ENCODE peak calls at places on chromosomes 12 and 14, in eight cellular contexts. One of them, this sample, is unnamed.

GRCh38 chr12:110600254-110600653 is 13.7 kb upstream of the TCTN1 start:
- DNase-seq in effector CD4-positive, alpha-beta T cell: no peak
- DNase-seq in ACHN: peak
- DNase-seq in AG08396: peak
- DNase-seq in GM04504: no peak
- DNase-seq in NCI-H187 treated with DMSO at 0.1 percent for 48 hours: no peak
- DNase-seq in stimulated activated CD8-positive, alpha-beta memory T cell treated with anti-CD3 and anti-CD28 coated beads, Interleukin-4, amount 100 ng/mL, for 24 hours: no peak
- DNase-seq in adrenal gland: no peak
- DNase-seq in this sample: peak

GRCh38 chr14:29925106-29925722 is 2.4 kb downstream of the PRKD1 start:
- DNase-seq in effector CD4-positive, alpha-beta T cell: no peak
- DNase-seq in ACHN: peak
- DNase-seq in AG08396: peak
- DNase-seq in GM04504: no peak
- DNase-seq in NCI-H187 treated with DMSO at 0.1 percent for 48 hours: no peak
- DNase-seq in stimulated activated CD8-positive, alpha-beta memory T cell treated with anti-CD3 and anti-CD28 coated beads, Interleukin-4, amount 100 ng/mL, for 24 hours: no peak
- DNase-seq in adrenal gland: no peak
- DNase-seq in this sample: no peak

GRCh38 chr12:24996820-24997219 is 47.9 kb upstream of the BCAT1 start:
- DNase-seq in effector CD4-positive, alpha-beta T cell: no peak
- DNase-seq in ACHN: no peak
- DNase-seq in AG08396: no peak
- DNase-seq in GM04504: no peak
- DNase-seq in NCI-H187 treated with DMSO at 0.1 percent for 48 hours: no peak
- DNase-seq in stimulated activated CD8-positive, alpha-beta memory T cell treated with anti-CD3 and anti-CD28 coated beads, Interleukin-4, amount 100 ng/mL, for 24 hours: no peak
- DNase-seq in adrenal gland: no peak
- DNase-seq in this sample: no peak

GRCh38 chr12:55899035-55899434 is 28.7 kb downstream of the PYM1 start:
- DNase-seq in effector CD4-positive, alpha-beta T cell: no peak
- DNase-seq in ACHN: no peak
- DNase-seq in AG08396: no peak
- DNase-seq in GM04504: no peak
- DNase-seq in NCI-H187 treated with DMSO at 0.1 percent for 48 hours: no peak
- DNase-seq in stimulated activated CD8-positive, alpha-beta memory T cell treated with anti-CD3 and anti-CD28 coated beads, Interleukin-4, amount 100 ng/mL, for 24 hours: peak
- DNase-seq in adrenal gland: no peak
- DNase-seq in this sample: peak

GRCh38 chr14:63510538-63510937 is 32.6 kb downstream of the PPP2R5E start:
- DNase-seq in effector CD4-positive, alpha-beta T cell: no peak
- DNase-seq in ACHN: no peak
- DNase-seq in AG08396: no peak
- DNase-seq in GM04504: no peak
- DNase-seq in NCI-H187 treated with DMSO at 0.1 percent for 48 hours: no peak
- DNase-seq in stimulated activated CD8-positive, alpha-beta memory T cell treated with anti-CD3 and anti-CD28 coated beads, Interleukin-4, amount 100 ng/mL, for 24 hours: no peak
- DNase-seq in adrenal gland: no peak
- DNase-seq in this sample: peak

GRCh38 chr14:71243697-71244096 is 336.4 kb downstream of the PCNX1 start:
- DNase-seq in effector CD4-positive, alpha-beta T cell: no peak
- DNase-seq in ACHN: no peak
- DNase-seq in AG08396: peak
- DNase-seq in GM04504: peak
- DNase-seq in NCI-H187 treated with DMSO at 0.1 percent for 48 hours: no peak
- DNase-seq in stimulated activated CD8-positive, alpha-beta memory T cell treated with anti-CD3 and anti-CD28 coated beads, Interleukin-4, amount 100 ng/mL, for 24 hours: no peak
- DNase-seq in adrenal gland: no peak
- DNase-seq in this sample: peak

GRCh38 chr14:92108345-92109254 is 2.2 kb upstream of the ATXN3 start:
- DNase-seq in effector CD4-positive, alpha-beta T cell: no peak
- DNase-seq in ACHN: no peak
- DNase-seq in AG08396: no peak
- DNase-seq in GM04504: no peak
- DNase-seq in NCI-H187 treated with DMSO at 0.1 percent for 48 hours: no peak
- DNase-seq in stimulated activated CD8-positive, alpha-beta memory T cell treated with anti-CD3 and anti-CD28 coated beads, Interleukin-4, amount 100 ng/mL, for 24 hours: no peak
- DNase-seq in adrenal gland: no peak
- DNase-seq in this sample: no peak

GRCh38 chr12:3222306-3222705 is 145.1 kb downstream of the TSPAN9 start:
- DNase-seq in effector CD4-positive, alpha-beta T cell: no peak
- DNase-seq in ACHN: no peak
- DNase-seq in AG08396: no peak
- DNase-seq in GM04504: no peak
- DNase-seq in NCI-H187 treated with DMSO at 0.1 percent for 48 hours: no peak
- DNase-seq in stimulated activated CD8-positive, alpha-beta memory T cell treated with anti-CD3 and anti-CD28 coated beads, Interleukin-4, amount 100 ng/mL, for 24 hours: no peak
- DNase-seq in adrenal gland: no peak
- DNase-seq in this sample: no peak

GRCh38 chr12:1189163-1189562 is 198.1 kb downstream of the ERC1 start:
- DNase-seq in effector CD4-positive, alpha-beta T cell: no peak
- DNase-seq in ACHN: no peak
- DNase-seq in AG08396: no peak
- DNase-seq in GM04504: no peak
- DNase-seq in NCI-H187 treated with DMSO at 0.1 percent for 48 hours: no peak
- DNase-seq in stimulated activated CD8-positive, alpha-beta memory T cell treated with anti-CD3 and anti-CD28 coated beads, Interleukin-4, amount 100 ng/mL, for 24 hours: no peak
- DNase-seq in adrenal gland: no peak
- DNase-seq in this sample: no peak

GRCh38 chr14:103679351-103679750 is 35.9 kb downstream of the XRCC3 start:
- DNase-seq in effector CD4-positive, alpha-beta T cell: no peak
- DNase-seq in ACHN: peak
- DNase-seq in AG08396: no peak
- DNase-seq in GM04504: no peak
- DNase-seq in NCI-H187 treated with DMSO at 0.1 percent for 48 hours: no peak
- DNase-seq in stimulated activated CD8-positive, alpha-beta memory T cell treated with anti-CD3 and anti-CD28 coated beads, Interleukin-4, amount 100 ng/mL, for 24 hours: peak
- DNase-seq in adrenal gland: peak
- DNase-seq in this sample: no peak

GRCh38 chr12:70603044-70603443 is 34.2 kb downstream of the PTPRB start:
- DNase-seq in effector CD4-positive, alpha-beta T cell: no peak
- DNase-seq in ACHN: no peak
- DNase-seq in AG08396: no peak
- DNase-seq in GM04504: no peak
- DNase-seq in NCI-H187 treated with DMSO at 0.1 percent for 48 hours: no peak
- DNase-seq in stimulated activated CD8-positive, alpha-beta memory T cell treated with anti-CD3 and anti-CD28 coated beads, Interleukin-4, amount 100 ng/mL, for 24 hours: no peak
- DNase-seq in adrenal gland: no peak
- DNase-seq in this sample: no peak

GRCh38 chr14:23145794-23146422 is 26.9 kb upstream of the CEBPE start:
- DNase-seq in effector CD4-positive, alpha-beta T cell: no peak
- DNase-seq in ACHN: no peak
- DNase-seq in AG08396: no peak
- DNase-seq in GM04504: no peak
- DNase-seq in NCI-H187 treated with DMSO at 0.1 percent for 48 hours: no peak
- DNase-seq in stimulated activated CD8-positive, alpha-beta memory T cell treated with anti-CD3 and anti-CD28 coated beads, Interleukin-4, amount 100 ng/mL, for 24 hours: no peak
- DNase-seq in adrenal gland: no peak
- DNase-seq in this sample: peak

GRCh38 chr12:44915958-44916357 is 39.8 kb upstream of the NELL2 start:
- DNase-seq in effector CD4-positive, alpha-beta T cell: no peak
- DNase-seq in ACHN: no peak
- DNase-seq in AG08396: no peak
- DNase-seq in GM04504: no peak
- DNase-seq in NCI-H187 treated with DMSO at 0.1 percent for 48 hours: no peak
- DNase-seq in stimulated activated CD8-positive, alpha-beta memory T cell treated with anti-CD3 and anti-CD28 coated beads, Interleukin-4, amount 100 ng/mL, for 24 hours: no peak
- DNase-seq in adrenal gland: no peak
- DNase-seq in this sample: no peak

GRCh38 chr12:122161682-122162081 is 12.3 kb downstream of the IL31 start:
- DNase-seq in effector CD4-positive, alpha-beta T cell: no peak
- DNase-seq in ACHN: no peak
- DNase-seq in AG08396: no peak
- DNase-seq in GM04504: no peak
- DNase-seq in NCI-H187 treated with DMSO at 0.1 percent for 48 hours: no peak
- DNase-seq in stimulated activated CD8-positive, alpha-beta memory T cell treated with anti-CD3 and anti-CD28 coated beads, Interleukin-4, amount 100 ng/mL, for 24 hours: no peak
- DNase-seq in adrenal gland: no peak
- DNase-seq in this sample: no peak

GRCh38 chr14:60196291-60196690 is 31.1 kb upstream of the DHRS7 start:
- DNase-seq in effector CD4-positive, alpha-beta T cell: no peak
- DNase-seq in ACHN: no peak
- DNase-seq in AG08396: no peak
- DNase-seq in GM04504: no peak
- DNase-seq in NCI-H187 treated with DMSO at 0.1 percent for 48 hours: no peak
- DNase-seq in stimulated activated CD8-positive, alpha-beta memory T cell treated with anti-CD3 and anti-CD28 coated beads, Interleukin-4, amount 100 ng/mL, for 24 hours: no peak
- DNase-seq in adrenal gland: no peak
- DNase-seq in this sample: no peak

GRCh38 chr12:45338272-45338671 is 122.4 kb downstream of the ANO6 start:
- DNase-seq in effector CD4-positive, alpha-beta T cell: no peak
- DNase-seq in ACHN: no peak
- DNase-seq in AG08396: no peak
- DNase-seq in GM04504: no peak
- DNase-seq in NCI-H187 treated with DMSO at 0.1 percent for 48 hours: no peak
- DNase-seq in stimulated activated CD8-positive, alpha-beta memory T cell treated with anti-CD3 and anti-CD28 coated beads, Interleukin-4, amount 100 ng/mL, for 24 hours: no peak
- DNase-seq in adrenal gland: no peak
- DNase-seq in this sample: no peak

GRCh38 chr12:26760657-26761293 is 72.2 kb downstream of the ITPR2 start:
- DNase-seq in effector CD4-positive, alpha-beta T cell: no peak
- DNase-seq in ACHN: no peak
- DNase-seq in AG08396: no peak
- DNase-seq in GM04504: no peak
- DNase-seq in NCI-H187 treated with DMSO at 0.1 percent for 48 hours: no peak
- DNase-seq in stimulated activated CD8-positive, alpha-beta memory T cell treated with anti-CD3 and anti-CD28 coated beads, Interleukin-4, amount 100 ng/mL, for 24 hours: no peak
- DNase-seq in adrenal gland: no peak
- DNase-seq in this sample: no peak

GRCh38 chr14:101501858-101502615 is 59.3 kb upstream of the DIO3 start:
- DNase-seq in effector CD4-positive, alpha-beta T cell: no peak
- DNase-seq in ACHN: no peak
- DNase-seq in AG08396: no peak
- DNase-seq in GM04504: no peak
- DNase-seq in NCI-H187 treated with DMSO at 0.1 percent for 48 hours: no peak
- DNase-seq in stimulated activated CD8-positive, alpha-beta memory T cell treated with anti-CD3 and anti-CD28 coated beads, Interleukin-4, amount 100 ng/mL, for 24 hours: no peak
- DNase-seq in adrenal gland: no peak
- DNase-seq in this sample: no peak

GRCh38 chr14:104141621-104142091 is 3.3 kb downstream of the KIF26A start:
- DNase-seq in effector CD4-positive, alpha-beta T cell: no peak
- DNase-seq in ACHN: no peak
- DNase-seq in AG08396: no peak
- DNase-seq in GM04504: no peak
- DNase-seq in NCI-H187 treated with DMSO at 0.1 percent for 48 hours: no peak
- DNase-seq in stimulated activated CD8-positive, alpha-beta memory T cell treated with anti-CD3 and anti-CD28 coated beads, Interleukin-4, amount 100 ng/mL, for 24 hours: no peak
- DNase-seq in adrenal gland: no peak
- DNase-seq in this sample: no peak

GRCh38 chr14:99921431-99921830 is 128.2 kb downstream of the EML1 start:
- DNase-seq in effector CD4-positive, alpha-beta T cell: no peak
- DNase-seq in ACHN: no peak
- DNase-seq in AG08396: no peak
- DNase-seq in GM04504: no peak
- DNase-seq in NCI-H187 treated with DMSO at 0.1 percent for 48 hours: no peak
- DNase-seq in stimulated activated CD8-positive, alpha-beta memory T cell treated with anti-CD3 and anti-CD28 coated beads, Interleukin-4, amount 100 ng/mL, for 24 hours: no peak
- DNase-seq in adrenal gland: no peak
- DNase-seq in this sample: no peak

GRCh38 chr14:104150201-104151027 is 12.0 kb downstream of the KIF26A start:
- DNase-seq in effector CD4-positive, alpha-beta T cell: no peak
- DNase-seq in ACHN: no peak
- DNase-seq in AG08396: no peak
- DNase-seq in GM04504: peak
- DNase-seq in NCI-H187 treated with DMSO at 0.1 percent for 48 hours: no peak
- DNase-seq in stimulated activated CD8-positive, alpha-beta memory T cell treated with anti-CD3 and anti-CD28 coated beads, Interleukin-4, amount 100 ng/mL, for 24 hours: no peak
- DNase-seq in adrenal gland: peak
- DNase-seq in this sample: peak

GRCh38 chr12:75862692-75863471 is 168.7 kb downstream of the PHLDA1 start:
- DNase-seq in effector CD4-positive, alpha-beta T cell: no peak
- DNase-seq in ACHN: peak
- DNase-seq in AG08396: peak
- DNase-seq in GM04504: peak
- DNase-seq in NCI-H187 treated with DMSO at 0.1 percent for 48 hours: no peak
- DNase-seq in stimulated activated CD8-positive, alpha-beta memory T cell treated with anti-CD3 and anti-CD28 coated beads, Interleukin-4, amount 100 ng/mL, for 24 hours: no peak
- DNase-seq in adrenal gland: peak
- DNase-seq in this sample: peak

GRCh38 chr12:111293266-111294009 is 75.5 kb downstream of the PHETA1 start:
- DNase-seq in effector CD4-positive, alpha-beta T cell: no peak
- DNase-seq in ACHN: no peak
- DNase-seq in AG08396: no peak
- DNase-seq in GM04504: no peak
- DNase-seq in NCI-H187 treated with DMSO at 0.1 percent for 48 hours: no peak
- DNase-seq in stimulated activated CD8-positive, alpha-beta memory T cell treated with anti-CD3 and anti-CD28 coated beads, Interleukin-4, amount 100 ng/mL, for 24 hours: no peak
- DNase-seq in adrenal gland: no peak
- DNase-seq in this sample: no peak

GRCh38 chr14:22266141-22266442 is 322.9 kb downstream of the DAD1 start:
- DNase-seq in effector CD4-positive, alpha-beta T cell: no peak
- DNase-seq in ACHN: peak
- DNase-seq in AG08396: no peak
- DNase-seq in GM04504: no peak
- DNase-seq in NCI-H187 treated with DMSO at 0.1 percent for 48 hours: no peak
- DNase-seq in stimulated activated CD8-positive, alpha-beta memory T cell treated with anti-CD3 and anti-CD28 coated beads, Interleukin-4, amount 100 ng/mL, for 24 hours: no peak
- DNase-seq in adrenal gland: no peak
- DNase-seq in this sample: no peak

GRCh38 chr12:7994731-7995205 is 37.7 kb upstream of the FOXJ2 start:
- DNase-seq in effector CD4-positive, alpha-beta T cell: no peak
- DNase-seq in ACHN: peak
- DNase-seq in AG08396: peak
- DNase-seq in GM04504: peak
- DNase-seq in NCI-H187 treated with DMSO at 0.1 percent for 48 hours: no peak
- DNase-seq in stimulated activated CD8-positive, alpha-beta memory T cell treated with anti-CD3 and anti-CD28 coated beads, Interleukin-4, amount 100 ng/mL, for 24 hours: no peak
- DNase-seq in adrenal gland: no peak
- DNase-seq in this sample: peak

GRCh38 chr12:6866163-6866919 is 990 bp upstream of the TPI1 start:
- DNase-seq in effector CD4-positive, alpha-beta T cell: no peak
- DNase-seq in ACHN: no peak
- DNase-seq in AG08396: no peak
- DNase-seq in GM04504: no peak
- DNase-seq in NCI-H187 treated with DMSO at 0.1 percent for 48 hours: no peak
- DNase-seq in stimulated activated CD8-positive, alpha-beta memory T cell treated with anti-CD3 and anti-CD28 coated beads, Interleukin-4, amount 100 ng/mL, for 24 hours: no peak
- DNase-seq in adrenal gland: no peak
- DNase-seq in this sample: no peak

GRCh38 chr12:42587564-42588307 is 1.8 kb downstream of the PRICKLE1 start:
- DNase-seq in effector CD4-positive, alpha-beta T cell: no peak
- DNase-seq in ACHN: no peak
- DNase-seq in AG08396: no peak
- DNase-seq in GM04504: no peak
- DNase-seq in NCI-H187 treated with DMSO at 0.1 percent for 48 hours: no peak
- DNase-seq in stimulated activated CD8-positive, alpha-beta memory T cell treated with anti-CD3 and anti-CD28 coated beads, Interleukin-4, amount 100 ng/mL, for 24 hours: no peak
- DNase-seq in adrenal gland: no peak
- DNase-seq in this sample: no peak

GRCh38 chr12:123654129-123654701 is 16.7 kb upstream of the TCTN2 start:
- DNase-seq in effector CD4-positive, alpha-beta T cell: no peak
- DNase-seq in ACHN: no peak
- DNase-seq in AG08396: no peak
- DNase-seq in GM04504: no peak
- DNase-seq in NCI-H187 treated with DMSO at 0.1 percent for 48 hours: no peak
- DNase-seq in stimulated activated CD8-positive, alpha-beta memory T cell treated with anti-CD3 and anti-CD28 coated beads, Interleukin-4, amount 100 ng/mL, for 24 hours: no peak
- DNase-seq in adrenal gland: no peak
- DNase-seq in this sample: no peak

GRCh38 chr14:38207830-38208815 is at the start of gene SSTR1:
- DNase-seq in effector CD4-positive, alpha-beta T cell: no peak
- DNase-seq in ACHN: no peak
- DNase-seq in AG08396: peak
- DNase-seq in GM04504: no peak
- DNase-seq in NCI-H187 treated with DMSO at 0.1 percent for 48 hours: no peak
- DNase-seq in stimulated activated CD8-positive, alpha-beta memory T cell treated with anti-CD3 and anti-CD28 coated beads, Interleukin-4, amount 100 ng/mL, for 24 hours: no peak
- DNase-seq in adrenal gland: no peak
- DNase-seq in this sample: peak

GRCh38 chr14:47438650-47439140 is 236.7 kb downstream of the MDGA2 start:
- DNase-seq in effector CD4-positive, alpha-beta T cell: no peak
- DNase-seq in ACHN: peak
- DNase-seq in AG08396: no peak
- DNase-seq in GM04504: no peak
- DNase-seq in NCI-H187 treated with DMSO at 0.1 percent for 48 hours: no peak
- DNase-seq in stimulated activated CD8-positive, alpha-beta memory T cell treated with anti-CD3 and anti-CD28 coated beads, Interleukin-4, amount 100 ng/mL, for 24 hours: no peak
- DNase-seq in adrenal gland: no peak
- DNase-seq in this sample: no peak

GRCh38 chr12:26187429-26187828 is 7.9 kb upstream of the SSPN start:
- DNase-seq in effector CD4-positive, alpha-beta T cell: no peak
- DNase-seq in ACHN: no peak
- DNase-seq in AG08396: no peak
- DNase-seq in GM04504: no peak
- DNase-seq in NCI-H187 treated with DMSO at 0.1 percent for 48 hours: no peak
- DNase-seq in stimulated activated CD8-positive, alpha-beta memory T cell treated with anti-CD3 and anti-CD28 coated beads, Interleukin-4, amount 100 ng/mL, for 24 hours: no peak
- DNase-seq in adrenal gland: no peak
- DNase-seq in this sample: no peak

GRCh38 chr12:106227641-106228319 is 20.0 kb downstream of the CKAP4 start:
- DNase-seq in effector CD4-positive, alpha-beta T cell: peak
- DNase-seq in ACHN: no peak
- DNase-seq in AG08396: no peak
- DNase-seq in GM04504: no peak
- DNase-seq in NCI-H187 treated with DMSO at 0.1 percent for 48 hours: no peak
- DNase-seq in stimulated activated CD8-positive, alpha-beta memory T cell treated with anti-CD3 and anti-CD28 coated beads, Interleukin-4, amount 100 ng/mL, for 24 hours: no peak
- DNase-seq in adrenal gland: no peak
- DNase-seq in this sample: peak

GRCh38 chr14:105314287-105315185 is at the start of gene PACS2:
- DNase-seq in effector CD4-positive, alpha-beta T cell: peak
- DNase-seq in ACHN: peak
- DNase-seq in AG08396: peak
- DNase-seq in GM04504: peak
- DNase-seq in NCI-H187 treated with DMSO at 0.1 percent for 48 hours: peak
- DNase-seq in stimulated activated CD8-positive, alpha-beta memory T cell treated with anti-CD3 and anti-CD28 coated beads, Interleukin-4, amount 100 ng/mL, for 24 hours: peak
- DNase-seq in adrenal gland: peak
- DNase-seq in this sample: peak

GRCh38 chr12:131060011-131060703 is 106.5 kb downstream of the ADGRD1 start:
- DNase-seq in effector CD4-positive, alpha-beta T cell: no peak
- DNase-seq in ACHN: no peak
- DNase-seq in AG08396: no peak
- DNase-seq in GM04504: no peak
- DNase-seq in NCI-H187 treated with DMSO at 0.1 percent for 48 hours: no peak
- DNase-seq in stimulated activated CD8-positive, alpha-beta memory T cell treated with anti-CD3 and anti-CD28 coated beads, Interleukin-4, amount 100 ng/mL, for 24 hours: no peak
- DNase-seq in adrenal gland: no peak
- DNase-seq in this sample: no peak

This sample was measured in fibroblast of villous mesenchyme.